ENCODE peak calls at places on chromosomes 13 and 19, in four cellular contexts. Z is A549, E is tibial nerve, G is upper lobe of left lung. C is an unnamed sample.
A peak's percentile ranks its signal among the peaks of the same experiment; 100 is the strongest.

GRCh38 chr19:3862826-3863500 is 5.9 kb downstream of the ZFR2 start:
- DNase-seq in Z (no peak), E (no peak), G (no peak), C (no peak)

GRCh38 chr19:41871573-41872383 is 5.3 kb upstream of the CD79A start:
- DNase-seq in G (peak; percentile 42), Z (no peak), E (no peak), C (peak; percentile 95)

GRCh38 chr13:58946274-58946673 is 1217.5 kb downstream of the DIAPH3 start:
- DNase-seq in E (no peak), Z (no peak), G (no peak), C (no peak)

GRCh38 chr13:22080832-22081231 is 410.0 kb downstream of the FGF9 start:
- DNase-seq in Z (no peak), G (no peak), E (no peak), C (no peak)

GRCh38 chr19:38362076-38362945 is 12.1 kb upstream of the PSMD8 start:
- DNase-seq in G (peak; percentile 88), E (peak; percentile 59), Z (peak; percentile 94), C (peak; percentile 25)

GRCh38 chr19:2039082-2039958 is 11.7 kb downstream of the MKNK2 start:
- DNase-seq in G (peak; percentile 31), Z (no peak), E (no peak), C (no peak)

GRCh38 chr19:3075605-3076431 is 13.5 kb upstream of the TLE5 start:
- DNase-seq in E (no peak), G (peak; percentile 59), Z (no peak), C (peak; percentile 45)

GRCh38 chr19:33392341-33393285 is 19.1 kb downstream of the CEBPG start:
- DNase-seq in E (no peak), G (no peak), Z (no peak), C (no peak)

GRCh38 chr19:30322641-30323320 is 49.4 kb upstream of the ZNF536 start:
- DNase-seq in E (no peak), Z (no peak), G (no peak), C (no peak)

GRCh38 chr19:55962186-55962585 is 14.6 kb downstream of the NLRP8 start:
- DNase-seq in Z (no peak), G (no peak), E (no peak), C (no peak)

GRCh38 chr13:107809125-107809524 is 406.2 kb downstream of the LIG4 start:
- DNase-seq in E (no peak), Z (no peak), G (no peak), C (no peak)

GRCh38 chr13:48126944-48127814 is 32.3 kb upstream of the MED4 start:
- DNase-seq in G (no peak), E (peak; percentile 75), Z (peak; percentile 33), C (peak; percentile 81)

GRCh38 chr13:46087481-46087880 is 17.4 kb downstream of the CPB2 start:
- DNase-seq in Z (no peak), E (no peak), G (no peak), C (no peak)

GRCh38 chr19:20664917-20665781 is 3.8 kb upstream of the ZNF626 start:
- DNase-seq in E (no peak), Z (no peak), G (no peak), C (peak; percentile 4)

GRCh38 chr19:30536975-30537374 is 164.8 kb downstream of the ZNF536 start:
- DNase-seq in Z (no peak), E (no peak), G (no peak), C (no peak)

GRCh38 chr19:35731353-35731752 is 10.9 kb downstream of the IGFLR1 start:
- DNase-seq in E (no peak), Z (no peak), G (no peak), C (no peak)

GRCh38 chr19:45778010-45778671 is 4.1 kb downstream of the DMPK start:
- DNase-seq in E (no peak), G (no peak), Z (no peak), C (no peak)

GRCh38 chr19:18156268-18156667 is 3.3 kb downstream of the PIK3R2 start:
- DNase-seq in Z (no peak), E (no peak), G (no peak), C (no peak)

GRCh38 chr19:18152444-18152816 is 533 bp upstream of the PIK3R2 start:
- DNase-seq in G (peak; percentile 97), Z (peak; percentile 91), E (peak; percentile 100), C (peak; percentile 99)

GRCh38 chr19:18152817-18153554 is at the start of gene PIK3R2:
- DNase-seq in Z (peak; percentile 86), G (peak; percentile 99), E (peak; percentile 100), C (peak; percentile 96)

GRCh38 chr19:18155095-18156087 is 2.4 kb downstream of the PIK3R2 start:
- DNase-seq in Z (no peak), E (no peak), G (peak; percentile 53), C (no peak)

GRCh38 chr19:18153555-18154134 is 682 bp downstream of the PIK3R2 start:
- DNase-seq in E (no peak), G (no peak), Z (no peak), C (peak; percentile 28)
- TF ChIP-seq POLR2A in E (no peak), G (no peak), Z (no peak), C (no peak)

GRCh38 chr13:103542648-103543047 is 476.4 kb upstream of the SLC10A2 start:
- DNase-seq in Z (no peak), E (no peak), G (no peak), C (no peak)

GRCh38 chr13:103540394-103540793 is 474.2 kb upstream of the SLC10A2 start:
- DNase-seq in G (no peak), E (no peak), Z (no peak), C (no peak)

GRCh38 chr13:103537616-103538015 is 471.4 kb upstream of the SLC10A2 start:
- DNase-seq in E (no peak), G (no peak), Z (no peak), C (no peak)

GRCh38 chr13:103539265-103539664 is 473.0 kb upstream of the SLC10A2 start:
- DNase-seq in G (no peak), Z (no peak), E (no peak), C (no peak)

DNA sequence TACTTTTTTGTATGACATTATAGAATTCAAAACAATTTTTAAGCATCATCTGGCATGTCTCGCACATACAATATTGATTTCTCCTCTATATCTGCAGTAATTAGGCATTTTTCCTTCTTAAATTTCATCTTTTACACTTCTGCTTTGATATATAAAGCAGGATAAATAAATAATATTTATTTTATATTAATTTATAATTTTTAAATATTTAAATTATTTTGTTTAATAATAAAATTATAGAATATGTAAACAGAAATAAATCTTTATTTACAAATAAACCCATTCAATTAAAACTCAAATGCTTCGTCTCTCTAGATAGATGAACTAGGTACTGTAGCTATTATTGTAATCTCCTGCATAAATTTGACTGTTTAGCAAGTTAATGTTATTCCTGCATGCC is 473.5 kb upstream of the SLC10A2 start:
- DNase-seq in Z (no peak), G (no peak), E (no peak), C (no peak)
- H3K4me3 ChIP-seq in Z (no peak overlapping the region), G (no peak overlapping the region), E (no peak overlapping the region), C (no peak overlapping the region)

DNA sequence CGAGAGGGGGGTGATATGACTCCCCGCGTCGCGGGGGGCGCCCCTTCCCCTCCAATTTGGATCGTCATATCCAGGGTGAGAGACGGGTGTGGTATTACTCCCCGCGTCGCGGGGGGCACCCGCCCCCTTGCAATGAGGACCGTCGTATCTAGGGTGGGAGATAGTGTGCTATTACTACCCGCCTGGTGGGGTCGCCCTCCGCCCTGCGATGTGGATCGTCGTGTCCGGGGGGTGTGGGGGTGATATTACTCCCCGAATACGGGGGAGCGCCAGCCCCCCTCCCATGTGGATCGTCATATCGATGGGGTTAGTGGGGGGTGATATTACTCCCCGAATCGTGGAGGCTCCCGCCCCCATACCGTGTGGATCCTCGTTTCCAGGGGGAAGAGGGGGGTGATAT is 29.2 kb upstream of the RGCC start:
- DNase-seq in Z (no peak), E (no peak), G (no peak), C (no peak)
- TF ChIP-seq CTCF in Z (peak; percentile 36), E (peak; percentile 38), G (peak; percentile 34), C (no peak)

DNA sequence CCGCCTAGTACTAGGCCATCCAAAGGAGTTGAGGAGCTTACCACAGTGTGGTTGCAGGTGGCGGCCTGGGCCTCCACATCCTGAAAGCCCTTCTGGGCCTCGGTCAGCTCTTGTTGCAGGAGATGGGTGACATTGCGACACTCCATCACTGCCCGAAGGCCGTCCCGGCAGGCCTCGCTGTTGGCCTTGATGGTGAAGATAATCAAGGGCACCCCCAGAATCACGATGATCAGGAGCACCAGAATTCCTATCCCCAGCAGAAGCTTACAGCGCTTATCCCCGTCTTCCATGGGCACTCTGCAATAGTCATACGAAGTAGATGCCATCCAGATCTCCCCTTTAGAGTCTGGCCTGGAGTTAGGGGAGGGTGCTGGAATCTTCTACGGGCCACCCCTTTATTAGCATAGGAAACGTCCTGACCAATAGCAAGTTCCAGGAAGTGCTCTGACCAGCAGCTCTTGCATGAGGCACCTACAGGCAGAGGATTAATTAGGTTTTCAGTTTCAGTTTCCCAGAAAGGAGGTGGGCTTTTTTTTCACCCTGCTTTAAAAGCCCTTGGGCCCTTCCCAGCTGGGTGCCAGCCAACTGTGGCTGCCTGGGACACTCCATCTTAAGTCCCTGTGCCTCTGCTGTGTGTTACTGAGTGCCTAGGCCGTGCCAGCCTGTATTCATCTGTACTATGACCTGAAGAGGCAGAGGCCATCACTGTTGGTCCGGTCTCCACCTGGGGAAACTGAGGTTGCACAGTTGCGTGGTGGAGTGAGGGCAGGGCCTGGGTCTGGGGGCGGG is at the start of gene BST2:
- DNase-seq in G (peak; percentile 78), Z (no peak), E (peak; percentile 48), C (peak; percentile 94)
- TF ChIP-seq POLR2A in G (no peak), Z (no peak), E (no peak), C (peak; percentile 72)

GRCh38 chr13:34164585-34164984 is 346.6 kb downstream of the RFC3 start:
- DNase-seq in G (no peak), Z (no peak), E (no peak), C (no peak)

GRCh38 chr13:34165158-34165557 is 347.2 kb downstream of the RFC3 start:
- DNase-seq in G (no peak), Z (no peak), E (no peak), C (no peak)

GRCh38 chr13:34162545-34162936 is 344.6 kb downstream of the RFC3 start:
- DNase-seq in Z (no peak), E (no peak), G (no peak), C (no peak)

GRCh38 chr13:34159946-34160345 is 342.0 kb downstream of the RFC3 start:
- DNase-seq in Z (no peak), E (no peak), G (no peak), C (no peak)

DNA sequence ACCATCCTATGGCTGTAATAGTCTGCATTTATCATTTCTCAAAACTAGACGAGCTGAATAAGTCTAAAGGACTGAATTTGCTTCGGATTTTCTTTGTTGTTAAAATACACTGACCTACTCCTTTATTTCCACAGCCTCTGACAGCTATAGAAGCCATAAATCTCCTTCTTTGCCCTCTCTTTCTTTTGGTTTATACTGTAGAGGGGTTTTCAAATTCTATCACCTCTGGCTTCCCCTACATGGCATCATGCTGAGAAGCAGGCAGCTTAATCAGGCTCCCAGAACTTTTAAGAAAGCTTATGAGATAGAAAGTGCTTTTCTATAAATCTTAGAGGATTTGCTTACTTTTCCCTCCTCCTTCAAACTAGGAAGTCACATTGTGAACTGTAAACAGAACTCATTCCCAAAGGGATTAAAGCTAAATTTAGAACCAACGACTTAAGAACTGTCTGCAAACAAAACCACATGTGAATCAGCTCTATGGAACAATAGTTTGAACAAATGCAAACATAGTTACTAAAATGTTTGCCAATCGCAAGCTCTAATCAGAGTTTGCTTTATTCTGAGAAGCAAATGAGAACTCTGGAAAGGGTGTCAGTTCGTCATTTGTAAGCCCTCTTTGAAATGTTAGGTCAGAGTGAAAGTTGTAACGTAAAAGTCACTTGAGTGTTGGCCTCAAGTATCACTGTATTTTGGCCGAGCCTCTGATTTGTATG is 344.0 kb downstream of the RFC3 start:
- DNase-seq in Z (peak; percentile 18), E (no peak), G (no peak), C (peak; percentile 2)
- H3K4me3 ChIP-seq in Z (no peak overlapping the region), E (no peak overlapping the region), G (peak overlapping the region; percentile 19), C (no peak overlapping the region)

C was measured in NB4.